ENCODE peak calls at places on chromosomes 13 and 19, in six cellular contexts. J is IMR-90; Z is HCT116; K is CD8-positive, alpha-beta T cell; L is lung; M is keratinocyte. F is an unnamed sample. For H3K4me1, the result is how much of the 10 kb centered on the place peaks cover.

GRCh38 chr19:52891336-52891735 is 6.1 kb downstream of the ZNF320 start:
- DNase-seq in J (no peak), Z (no peak), K (no peak), L (no peak), M (no peak), F (no peak)

GRCh38 chr13:44259045-44260042 is 114.3 kb upstream of the SERP2 start:
- DNase-seq in J (peak), Z (no peak), K (peak), L (peak), M (no peak), F (no peak)

GRCh38 chr19:33248954-33249613 is 23.4 kb upstream of the SLC7A10 start:
- DNase-seq in J (no peak), Z (no peak), K (no peak), L (no peak), M (no peak), F (no peak)

GRCh38 chr13:23692816-23693215 is 122.6 kb downstream of the TNFRSF19 start:
- DNase-seq in J (no peak), Z (no peak), K (no peak), L (no peak), M (no peak), F (no peak)

GRCh38 chr13:30216111-30216510 is 91.2 kb downstream of the KATNAL1 start:
- DNase-seq in J (no peak), Z (no peak), K (no peak), L (no peak), M (no peak), F (no peak)

GRCh38 chr19:4802711-4803110 is 11.2 kb downstream of the FEM1A start:
- DNase-seq in J (no peak), Z (no peak), K (no peak), L (no peak), M (no peak), F (no peak)

GRCh38 chr13:40576369-40576768 is 90.1 kb downstream of the FOXO1 start:
- DNase-seq in J (no peak), Z (no peak), K (peak), L (no peak), M (no peak), F (peak)

GRCh38 chr13:51645154-51645650 is 60.9 kb downstream of the WDFY2 start:
- DNase-seq in J (peak), Z (no peak), K (peak), L (no peak), M (no peak), F (peak)

GRCh38 chr13:109158383-109158782 is 529.0 kb downstream of the MYO16 start:
- DNase-seq in J (no peak), Z (no peak), K (no peak), L (no peak), M (no peak), F (no peak)

GRCh38 chr19:44777715-44778347 is at the start of gene CBLC:
- DNase-seq in J (no peak), Z (peak), K (no peak), L (peak), M (peak), F (no peak)

GRCh38 chr19:44775676-44776240 is 1.9 kb upstream of the CBLC start:
- DNase-seq in J (no peak), Z (no peak), K (no peak), L (no peak), M (no peak), F (no peak)

GRCh38 chr19:44772969-44773368 is 4.7 kb upstream of the CBLC start:
- DNase-seq in J (peak), Z (no peak), K (no peak), L (no peak), M (no peak), F (no peak)

GRCh38 chr19:44776402-44777096 is 1.1 kb upstream of the CBLC start:
- DNase-seq in J (no peak), Z (peak), K (no peak), L (no peak), M (peak), F (no peak)

GRCh38 chr19:44774614-44775013 is 3.1 kb upstream of the CBLC start:
- DNase-seq in J (no peak), Z (no peak), K (no peak), L (no peak), M (no peak), F (no peak)
- H3K4me1 ChIP-seq in J (under half), Z (half or more), K (under half), L (under half), M (half or more), F (under half)

DNA sequence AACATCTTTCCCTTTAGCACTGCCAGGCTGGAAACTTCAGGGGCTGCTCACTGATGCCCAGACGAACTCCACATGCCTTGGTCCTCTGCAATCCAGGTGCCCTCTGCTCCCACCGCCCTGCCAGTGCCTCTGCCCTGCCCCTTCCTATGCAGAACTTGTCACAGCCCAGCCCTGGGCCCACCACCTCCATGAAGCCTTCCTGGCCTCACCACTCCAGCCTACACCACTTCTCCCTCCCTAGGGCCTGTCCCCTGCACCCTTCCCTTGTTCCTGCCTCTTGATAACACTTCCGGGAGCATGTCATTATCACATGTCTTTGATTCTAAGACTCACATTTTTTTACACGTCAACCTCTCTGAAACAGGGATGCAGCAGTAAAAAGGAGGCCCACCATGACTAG is 627.2 kb downstream of the UQCRFS1 start:
- DNase-seq in J (no peak), Z (no peak), K (no peak), L (no peak), M (no peak), F (no peak)
- H3K27ac ChIP-seq in J (no peak), Z (no peak), K (no peak), L (no peak), M (no peak), F (no peak)

DNA sequence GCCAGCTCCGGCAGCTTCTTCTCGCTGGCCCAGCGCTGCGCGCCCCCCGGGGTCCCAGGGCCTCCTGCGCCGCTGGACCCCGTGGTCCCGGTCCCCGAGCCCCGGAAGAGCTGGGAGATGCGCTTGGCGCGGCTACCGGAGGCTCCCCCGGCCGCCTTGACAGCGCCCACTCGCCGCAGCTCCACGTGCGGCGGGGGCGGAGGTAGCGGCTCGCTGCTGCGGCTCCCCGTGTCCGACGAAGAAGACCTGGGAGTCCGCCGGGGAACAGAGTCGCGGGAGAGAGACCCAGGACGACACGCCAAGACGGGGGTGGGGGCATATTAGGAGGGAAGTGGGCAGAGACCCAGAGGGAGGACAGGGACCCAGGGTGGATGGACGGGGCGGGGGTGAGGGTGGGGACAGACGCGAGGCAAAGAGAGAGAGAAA is 997 bp downstream of the RASIP1 start:
- DNase-seq in J (no peak), Z (no peak), K (no peak), L (no peak), M (no peak), F (no peak)
- H3K4me3 ChIP-seq in J (peak), Z (no peak), K (peak), L (peak), M (peak), F (peak)

GRCh38 chr13:111174377-111174776 is 59.3 kb downstream of the ARHGEF7 start:
- DNase-seq in J (no peak), Z (no peak), K (no peak), L (no peak), M (no peak), F (no peak)

GRCh38 chr13:111177081-111177711 is 62.1 kb downstream of the ARHGEF7 start:
- DNase-seq in J (peak), Z (no peak), K (peak), L (no peak), M (no peak), F (no peak)

GRCh38 chr13:111176421-111176820 is 61.3 kb downstream of the ARHGEF7 start:
- DNase-seq in J (no peak), Z (no peak), K (no peak), L (no peak), M (no peak), F (no peak)

GRCh38 chr13:111175948-111176347 is 60.8 kb downstream of the ARHGEF7 start:
- DNase-seq in J (no peak), Z (no peak), K (no peak), L (no peak), M (no peak), F (no peak)

DNA sequence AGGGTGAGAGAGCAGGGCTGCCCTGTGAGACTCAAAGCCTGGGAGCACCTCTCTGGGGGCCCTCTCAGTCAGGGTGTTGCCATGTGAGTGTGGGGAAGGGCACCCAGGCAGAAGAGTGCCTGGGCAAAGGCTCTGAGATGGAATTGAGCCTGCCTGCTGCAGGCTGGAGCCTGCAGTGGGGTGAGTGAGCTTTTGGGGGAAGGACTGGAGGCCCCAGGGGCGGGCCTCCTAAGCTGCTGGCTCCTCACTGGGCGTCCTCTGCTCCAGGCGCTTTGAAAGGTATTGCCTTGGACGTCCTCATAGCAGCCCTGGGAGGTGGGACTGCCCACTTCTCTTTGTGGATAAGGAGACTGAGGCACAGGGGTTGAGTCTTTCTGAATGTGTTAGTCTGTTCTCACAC is 60.3 kb downstream of the ARHGEF7 start:
- DNase-seq in J (no peak), Z (no peak), K (no peak), L (no peak), M (no peak), F (no peak)
- H3K4me1 ChIP-seq in J (under half), Z (under half), K (half or more), L (under half), M (under half), F (half or more)

DNA sequence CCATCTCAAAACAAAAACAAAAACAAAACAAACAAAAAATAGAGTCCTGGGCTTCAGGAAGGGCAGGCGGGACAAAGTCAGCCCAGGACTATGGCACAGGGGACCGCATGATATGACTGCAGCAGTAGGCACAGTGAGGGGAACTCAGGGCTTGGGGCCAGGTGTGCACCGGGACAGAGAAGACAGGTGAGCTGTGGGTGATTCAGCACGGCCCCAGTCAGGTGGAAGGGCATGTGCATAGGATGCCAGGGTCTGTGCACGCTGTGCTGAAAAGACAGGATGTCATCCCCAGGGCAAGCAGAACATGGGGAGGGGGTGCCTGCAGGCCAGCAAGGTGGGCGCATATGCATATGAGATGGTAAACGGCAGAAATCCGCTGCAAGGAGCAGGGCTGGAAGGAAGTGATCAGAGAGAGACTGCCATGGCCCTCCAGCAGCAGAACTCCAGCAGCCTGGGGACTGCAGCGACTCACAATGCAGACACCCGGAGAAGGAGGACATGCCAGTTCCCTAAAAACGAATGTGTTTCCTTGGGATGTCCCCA is 15.0 kb downstream of the EPS15L1 start:
- DNase-seq in J (no peak), Z (no peak), K (no peak), L (no peak), M (no peak), F (no peak)
- H3K27ac ChIP-seq in J (peak), Z (no peak), K (no peak), L (peak), M (peak), F (no peak)

DNA sequence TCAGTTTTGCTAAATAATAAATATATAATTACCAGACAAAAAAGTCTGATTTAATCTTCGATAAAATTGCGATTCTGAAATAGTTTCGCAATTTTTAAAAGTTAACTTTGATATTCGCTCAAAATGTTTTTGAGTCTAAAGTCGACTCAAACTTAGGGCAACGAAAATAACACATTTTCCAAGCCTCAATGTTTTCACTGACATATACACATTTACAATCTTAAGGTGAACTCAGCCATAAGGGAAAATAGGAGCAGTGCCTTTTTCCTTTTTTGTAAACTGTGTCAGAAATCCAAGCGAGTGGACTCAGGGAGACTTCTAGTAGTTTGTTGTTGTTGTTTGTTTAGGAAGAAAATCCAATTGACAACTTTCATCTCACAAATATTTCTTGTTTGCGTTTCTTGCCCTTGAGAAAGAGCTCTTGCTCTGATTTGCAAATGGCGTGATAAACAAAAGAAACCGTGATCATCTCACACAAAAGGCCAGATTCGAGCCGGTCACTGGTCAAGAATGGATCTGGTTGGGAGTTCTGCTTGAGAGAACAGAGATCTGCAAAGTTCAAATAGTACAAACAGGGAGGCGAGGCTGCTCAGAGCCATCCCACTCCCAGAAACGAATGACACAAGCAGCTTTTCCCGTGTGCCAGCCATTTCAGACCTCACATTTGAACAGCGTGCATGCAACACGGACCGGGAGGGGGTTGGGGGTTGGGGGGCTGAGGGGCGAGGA is 2.1 kb downstream of the SOX21 start:
- DNase-seq in J (no peak), Z (no peak), K (no peak), L (no peak), M (no peak), F (no peak)
- H3K4me3 ChIP-seq in J (no peak), Z (no peak), K (no peak), L (no peak), M (peak), F (no peak)

GRCh38 chr13:50615234-50615633 is 228.3 kb downstream of the DLEU7 start:
- DNase-seq in J (no peak), Z (no peak), K (no peak), L (no peak), M (no peak), F (no peak)
- H3K4me1 ChIP-seq in J (under half), Z (under half), K (under half), L (under half), M (under half), F (under half)

F was measured in naive thymus-derived CD4-positive, alpha-beta T cell.